ENCODE peak calls at places on chromosome 12, in six cellular contexts. One of them, this sample, is unnamed.

GRCh38 chr12:109888179-109889020 is 8.1 kb upstream of the GLTP start:
- DNase-seq in progenitor cell of endocrine pancreas: no peak
- DNase-seq in NCI-H2107: no peak
- DNase-seq in psoas muscle: no peak
- DNase-seq in caudate nucleus: no peak
- DNase-seq in heart right ventricle: no peak
- DNase-seq in this sample: no peak

GRCh38 chr12:116673713-116674112 is 64.2 kb downstream of the SPRING1 start:
- DNase-seq in heart right ventricle: no peak
- DNase-seq in NCI-H2107: no peak
- DNase-seq in psoas muscle: no peak
- DNase-seq in progenitor cell of endocrine pancreas: no peak
- DNase-seq in caudate nucleus: no peak
- DNase-seq in this sample: no peak

GRCh38 chr12:89103831-89104230 is 248.5 kb downstream of the DUSP6 start:
- DNase-seq in heart right ventricle: no peak
- DNase-seq in caudate nucleus: no peak
- DNase-seq in psoas muscle: no peak
- DNase-seq in NCI-H2107: no peak
- DNase-seq in progenitor cell of endocrine pancreas: no peak
- DNase-seq in this sample: no peak

GRCh38 chr12:132197581-132198281 is 53.5 kb downstream of the NOC4L start:
- DNase-seq in psoas muscle: no peak
- DNase-seq in caudate nucleus: no peak
- DNase-seq in heart right ventricle: peak
- DNase-seq in NCI-H2107: no peak
- DNase-seq in progenitor cell of endocrine pancreas: no peak
- DNase-seq in this sample: no peak

GRCh38 chr12:65632131-65632855 is 192.0 kb upstream of the HMGA2 start:
- DNase-seq in heart right ventricle: no peak
- DNase-seq in progenitor cell of endocrine pancreas: no peak
- DNase-seq in psoas muscle: no peak
- DNase-seq in NCI-H2107: no peak
- DNase-seq in caudate nucleus: no peak
- DNase-seq in this sample: no peak

GRCh38 chr12:124036117-124037109 is 63.4 kb downstream of the ZNF664 start:
- DNase-seq in heart right ventricle: peak
- DNase-seq in caudate nucleus: no peak
- DNase-seq in NCI-H2107: peak
- DNase-seq in psoas muscle: peak
- DNase-seq in progenitor cell of endocrine pancreas: no peak
- DNase-seq in this sample: peak

GRCh38 chr12:67650528-67651379 is 2.2 kb downstream of the DYRK2 start:
- DNase-seq in caudate nucleus: no peak
- DNase-seq in progenitor cell of endocrine pancreas: no peak
- DNase-seq in NCI-H2107: no peak
- DNase-seq in psoas muscle: no peak
- DNase-seq in heart right ventricle: no peak
- DNase-seq in this sample: no peak

GRCh38 chr12:46578190-46578982 is 205.8 kb upstream of the SLC38A2 start:
- DNase-seq in psoas muscle: no peak
- DNase-seq in caudate nucleus: no peak
- DNase-seq in heart right ventricle: no peak
- DNase-seq in NCI-H2107: no peak
- DNase-seq in progenitor cell of endocrine pancreas: no peak
- DNase-seq in this sample: no peak

GRCh38 chr12:102950107-102950949 is 7.1 kb upstream of the ASCL1 start:
- DNase-seq in psoas muscle: no peak
- DNase-seq in caudate nucleus: no peak
- DNase-seq in NCI-H2107: no peak
- DNase-seq in heart right ventricle: no peak
- DNase-seq in progenitor cell of endocrine pancreas: peak
- DNase-seq in this sample: no peak

GRCh38 chr12:32087301-32087700 is 19.3 kb upstream of the BICD1 start:
- DNase-seq in progenitor cell of endocrine pancreas: no peak
- DNase-seq in caudate nucleus: no peak
- DNase-seq in psoas muscle: no peak
- DNase-seq in heart right ventricle: no peak
- DNase-seq in NCI-H2107: no peak
- DNase-seq in this sample: no peak

GRCh38 chr12:2479866-2480510 is 314.8 kb upstream of the FKBP4 start:
- DNase-seq in progenitor cell of endocrine pancreas: no peak
- DNase-seq in NCI-H2107: no peak
- DNase-seq in psoas muscle: no peak
- DNase-seq in caudate nucleus: no peak
- DNase-seq in heart right ventricle: no peak
- DNase-seq in this sample: no peak

GRCh38 chr12:124236651-124237050 is 58.2 kb upstream of the RFLNA start:
- DNase-seq in NCI-H2107: no peak
- DNase-seq in heart right ventricle: no peak
- DNase-seq in caudate nucleus: no peak
- DNase-seq in progenitor cell of endocrine pancreas: no peak
- DNase-seq in psoas muscle: no peak
- DNase-seq in this sample: no peak

GRCh38 chr12:95943231-95943842 is at the start of gene AMDHD1:
- DNase-seq in progenitor cell of endocrine pancreas: peak
- DNase-seq in caudate nucleus: peak
- DNase-seq in psoas muscle: peak
- DNase-seq in NCI-H2107: no peak
- DNase-seq in heart right ventricle: peak
- DNase-seq in this sample: peak

GRCh38 chr12:51898506-51898905 is 8.8 kb upstream of the ACVRL1 start:
- DNase-seq in psoas muscle: no peak
- DNase-seq in heart right ventricle: no peak
- DNase-seq in progenitor cell of endocrine pancreas: no peak
- DNase-seq in caudate nucleus: no peak
- DNase-seq in NCI-H2107: no peak
- DNase-seq in this sample: no peak

GRCh38 chr12:58424735-58425379 is 483.5 kb downstream of the ATP23 start:
- DNase-seq in progenitor cell of endocrine pancreas: no peak
- DNase-seq in heart right ventricle: no peak
- DNase-seq in psoas muscle: no peak
- DNase-seq in caudate nucleus: no peak
- DNase-seq in NCI-H2107: no peak
- DNase-seq in this sample: no peak

GRCh38 chr12:68831272-68831671 is 23.3 kb downstream of the MDM2 start:
- DNase-seq in progenitor cell of endocrine pancreas: no peak
- DNase-seq in caudate nucleus: no peak
- DNase-seq in NCI-H2107: no peak
- DNase-seq in heart right ventricle: no peak
- DNase-seq in psoas muscle: no peak
- DNase-seq in this sample: no peak

GRCh38 chr12:131983026-131983425 is 33.3 kb downstream of the EP400 start:
- DNase-seq in progenitor cell of endocrine pancreas: no peak
- DNase-seq in heart right ventricle: no peak
- DNase-seq in psoas muscle: no peak
- DNase-seq in NCI-H2107: no peak
- DNase-seq in caudate nucleus: no peak
- DNase-seq in this sample: no peak

GRCh38 chr12:88052686-88053085 is 23.5 kb upstream of the C12orf50 start:
- DNase-seq in heart right ventricle: no peak
- DNase-seq in psoas muscle: no peak
- DNase-seq in progenitor cell of endocrine pancreas: no peak
- DNase-seq in caudate nucleus: no peak
- DNase-seq in NCI-H2107: peak
- DNase-seq in this sample: no peak

GRCh38 chr12:32039341-32039740 is 67.3 kb upstream of the BICD1 start:
- DNase-seq in caudate nucleus: no peak
- DNase-seq in heart right ventricle: peak
- DNase-seq in progenitor cell of endocrine pancreas: no peak
- DNase-seq in psoas muscle: no peak
- DNase-seq in NCI-H2107: no peak
- DNase-seq in this sample: no peak

GRCh38 chr12:92297405-92297804 is 151.8 kb upstream of the BTG1 start:
- DNase-seq in progenitor cell of endocrine pancreas: no peak
- DNase-seq in caudate nucleus: no peak
- DNase-seq in heart right ventricle: no peak
- DNase-seq in psoas muscle: no peak
- DNase-seq in NCI-H2107: no peak
- DNase-seq in this sample: no peak

GRCh38 chr12:128076188-128076587 is 190.8 kb upstream of the TMEM132C start:
- DNase-seq in psoas muscle: no peak
- DNase-seq in NCI-H2107: no peak
- DNase-seq in progenitor cell of endocrine pancreas: no peak
- DNase-seq in heart right ventricle: no peak
- DNase-seq in caudate nucleus: no peak
- DNase-seq in this sample: no peak

GRCh38 chr12:57236224-57236924 is 6.9 kb downstream of the SHMT2 start:
- DNase-seq in caudate nucleus: no peak
- DNase-seq in NCI-H2107: no peak
- DNase-seq in heart right ventricle: no peak
- DNase-seq in psoas muscle: peak
- DNase-seq in progenitor cell of endocrine pancreas: no peak
- DNase-seq in this sample: no peak

GRCh38 chr12:48852734-48853168 is 788 bp upstream of the DDX23 start:
- DNase-seq in psoas muscle: no peak
- DNase-seq in caudate nucleus: no peak
- DNase-seq in heart right ventricle: no peak
- DNase-seq in NCI-H2107: no peak
- DNase-seq in progenitor cell of endocrine pancreas: no peak
- DNase-seq in this sample: no peak

GRCh38 chr12:118055144-118055557 is 5.8 kb downstream of the WSB2 start:
- DNase-seq in NCI-H2107: peak
- DNase-seq in caudate nucleus: no peak
- DNase-seq in heart right ventricle: peak
- DNase-seq in psoas muscle: peak
- DNase-seq in progenitor cell of endocrine pancreas: no peak
- DNase-seq in this sample: no peak

GRCh38 chr12:102567031-102567985 is 86.9 kb upstream of the IGF1 start:
- DNase-seq in psoas muscle: no peak
- DNase-seq in caudate nucleus: no peak
- DNase-seq in NCI-H2107: no peak
- DNase-seq in heart right ventricle: no peak
- DNase-seq in progenitor cell of endocrine pancreas: no peak
- DNase-seq in this sample: no peak